ENCODE peak calls at places on chromosomes 4 and X, in seven cellular contexts. B is substantia nigra, W is GDM1, Y is C1 segment of cervical spinal cord, V is head of caudate nucleus, N is colonic mucosa, X is suprapubic skin. D is an unnamed sample.

GRCh38 chr4:38371391-38371851 is 292.6 kb upstream of the KLF3 start:
- DNase-seq in B (no peak), W (no peak), Y (no peak), V (no peak), N (no peak), X (no peak), D (no peak)

GRCh38 chr4:2087170-2087569 is 28.0 kb downstream of the NAT8L start:
- DNase-seq in B (no peak), W (no peak), Y (no peak), V (no peak), N (no peak), X (no peak), D (no peak)

GRCh38 chrX:43971966-43972961 is 926 bp downstream of the NDP start:
- DNase-seq in B (peak; percentile 55), W (no peak), Y (peak; percentile 23), V (no peak), N (no peak), X (no peak), D (peak; percentile 70)

GRCh38 chr4:100816646-100817045 is 298.8 kb upstream of the EMCN start:
- DNase-seq in B (no peak), W (no peak), Y (no peak), V (no peak), N (no peak), X (no peak), D (no peak)

GRCh38 chr4:59936566-59936965 is 1263.6 kb upstream of the ADGRL3 start:
- DNase-seq in B (no peak), W (no peak), Y (no peak), V (no peak), N (no peak), X (no peak), D (no peak)

GRCh38 chrX:150572206-150572605 is 3.8 kb downstream of the MTM1 start:
- DNase-seq in B (no peak), W (no peak), Y (no peak), V (no peak), N (peak; percentile 29), X (no peak), D (no peak)

GRCh38 chr4:139419388-139419914 is 34.5 kb upstream of the RAB33B start:
- DNase-seq in B (no peak), W (peak; percentile 82), Y (peak; percentile 5), V (peak; percentile 49), N (peak; percentile 36), X (no peak), D (peak; percentile 26)

GRCh38 chr4:133865606-133866327 is 335.8 kb downstream of the PABPC4L start:
- DNase-seq in B (no peak), W (no peak), Y (no peak), V (no peak), N (no peak), X (no peak), D (no peak)

GRCh38 chr4:151679247-151679646 is 81.6 kb downstream of the GATB start:
- DNase-seq in B (no peak), W (no peak), Y (no peak), V (no peak), N (no peak), X (no peak), D (no peak)

GRCh38 chr4:7984286-7984925 is 44.7 kb upstream of the AFAP1 start:
- DNase-seq in B (no peak), W (no peak), Y (no peak), V (no peak), N (peak; percentile 34), X (no peak), D (no peak)

GRCh38 chrX:39955621-39956020 is 142.1 kb downstream of the BCOR start:
- DNase-seq in B (no peak), W (no peak), Y (no peak), V (no peak), N (no peak), X (no peak), D (no peak)